ENCODE peak calls at places on chromosomes 2 and 18, in seven cellular contexts. One of them, this sample, is unnamed.

GRCh38 chr2:23478087-23478932 is 93.3 kb downstream of the KLHL29 start:
- DNase-seq in mammary epithelial cell: no peak
- DNase-seq in transverse colon: no peak
- DNase-seq in stimulated activated CD4-positive, alpha-beta T cell treated with anti-CD3 and anti-CD28 coated beads, Interleukin-1b, Interleukin-23, amount 100 ng/mL, for 48 hours: no peak
- DNase-seq in HTR-8/SVneo: no peak
- DNase-seq in Calu3: no peak
- DNase-seq in GM06990: no peak
- DNase-seq in this sample: no peak

GRCh38 chr2:119702918-119703401 is 24.0 kb downstream of the TMEM177 start:
- DNase-seq in mammary epithelial cell: peak
- DNase-seq in transverse colon: peak
- DNase-seq in stimulated activated CD4-positive, alpha-beta T cell treated with anti-CD3 and anti-CD28 coated beads, Interleukin-1b, Interleukin-23, amount 100 ng/mL, for 48 hours: peak
- DNase-seq in HTR-8/SVneo: peak
- DNase-seq in Calu3: peak
- DNase-seq in GM06990: peak
- DNase-seq in this sample: peak

GRCh38 chr18:22552899-22553460 is 135.3 kb upstream of the CTAGE1 start:
- DNase-seq in mammary epithelial cell: no peak
- DNase-seq in transverse colon: no peak
- DNase-seq in stimulated activated CD4-positive, alpha-beta T cell treated with anti-CD3 and anti-CD28 coated beads, Interleukin-1b, Interleukin-23, amount 100 ng/mL, for 48 hours: no peak
- DNase-seq in HTR-8/SVneo: no peak
- DNase-seq in Calu3: no peak
- DNase-seq in GM06990: no peak
- DNase-seq in this sample: no peak

GRCh38 chr2:231490801-231491200 is 26.5 kb upstream of the NCL start:
- DNase-seq in mammary epithelial cell: no peak
- DNase-seq in transverse colon: no peak
- DNase-seq in stimulated activated CD4-positive, alpha-beta T cell treated with anti-CD3 and anti-CD28 coated beads, Interleukin-1b, Interleukin-23, amount 100 ng/mL, for 48 hours: no peak
- DNase-seq in HTR-8/SVneo: no peak
- DNase-seq in Calu3: no peak
- DNase-seq in GM06990: no peak
- DNase-seq in this sample: no peak

GRCh38 chr18:78679861-78680260 is 299.8 kb upstream of the SALL3 start:
- DNase-seq in mammary epithelial cell: no peak
- DNase-seq in transverse colon: no peak
- DNase-seq in stimulated activated CD4-positive, alpha-beta T cell treated with anti-CD3 and anti-CD28 coated beads, Interleukin-1b, Interleukin-23, amount 100 ng/mL, for 48 hours: no peak
- DNase-seq in HTR-8/SVneo: no peak
- DNase-seq in Calu3: no peak
- DNase-seq in GM06990: no peak
- DNase-seq in this sample: no peak

GRCh38 chr2:109558076-109558882 is 55.5 kb downstream of the SEPTIN10 start:
- DNase-seq in mammary epithelial cell: peak
- DNase-seq in transverse colon: peak
- DNase-seq in stimulated activated CD4-positive, alpha-beta T cell treated with anti-CD3 and anti-CD28 coated beads, Interleukin-1b, Interleukin-23, amount 100 ng/mL, for 48 hours: no peak
- DNase-seq in HTR-8/SVneo: peak
- DNase-seq in Calu3: peak
- DNase-seq in GM06990: no peak
- DNase-seq in this sample: no peak

GRCh38 chr2:69083126-69083733 is 70.3 kb downstream of the ANTXR1 start:
- DNase-seq in mammary epithelial cell: peak
- DNase-seq in transverse colon: no peak
- DNase-seq in stimulated activated CD4-positive, alpha-beta T cell treated with anti-CD3 and anti-CD28 coated beads, Interleukin-1b, Interleukin-23, amount 100 ng/mL, for 48 hours: no peak
- DNase-seq in HTR-8/SVneo: peak
- DNase-seq in Calu3: peak
- DNase-seq in GM06990: no peak
- DNase-seq in this sample: no peak

GRCh38 chr2:169659314-169659713 is 34.9 kb downstream of the CFAP210 start:
- DNase-seq in mammary epithelial cell: no peak
- DNase-seq in transverse colon: no peak
- DNase-seq in stimulated activated CD4-positive, alpha-beta T cell treated with anti-CD3 and anti-CD28 coated beads, Interleukin-1b, Interleukin-23, amount 100 ng/mL, for 48 hours: no peak
- DNase-seq in HTR-8/SVneo: no peak
- DNase-seq in Calu3: no peak
- DNase-seq in GM06990: peak
- DNase-seq in this sample: no peak

GRCh38 chr2:70510213-70510820 is 43.3 kb downstream of the TGFA start:
- DNase-seq in mammary epithelial cell: no peak
- DNase-seq in transverse colon: no peak
- DNase-seq in stimulated activated CD4-positive, alpha-beta T cell treated with anti-CD3 and anti-CD28 coated beads, Interleukin-1b, Interleukin-23, amount 100 ng/mL, for 48 hours: no peak
- DNase-seq in HTR-8/SVneo: no peak
- DNase-seq in Calu3: no peak
- DNase-seq in GM06990: no peak
- DNase-seq in this sample: no peak

GRCh38 chr2:214816135-214816534 is 6.7 kb upstream of the BARD1 start:
- DNase-seq in mammary epithelial cell: no peak
- DNase-seq in transverse colon: no peak
- DNase-seq in stimulated activated CD4-positive, alpha-beta T cell treated with anti-CD3 and anti-CD28 coated beads, Interleukin-1b, Interleukin-23, amount 100 ng/mL, for 48 hours: no peak
- DNase-seq in HTR-8/SVneo: no peak
- DNase-seq in Calu3: no peak
- DNase-seq in GM06990: no peak
- DNase-seq in this sample: no peak

GRCh38 chr2:207113403-207113802 is 52.3 kb downstream of the KLF7 start:
- DNase-seq in mammary epithelial cell: no peak
- DNase-seq in transverse colon: no peak
- DNase-seq in stimulated activated CD4-positive, alpha-beta T cell treated with anti-CD3 and anti-CD28 coated beads, Interleukin-1b, Interleukin-23, amount 100 ng/mL, for 48 hours: no peak
- DNase-seq in HTR-8/SVneo: no peak
- DNase-seq in Calu3: no peak
- DNase-seq in GM06990: no peak
- DNase-seq in this sample: no peak

GRCh38 chr2:231709981-231710750 is 1.8 kb downstream of the PTMA start:
- DNase-seq in mammary epithelial cell: peak
- DNase-seq in transverse colon: peak
- DNase-seq in stimulated activated CD4-positive, alpha-beta T cell treated with anti-CD3 and anti-CD28 coated beads, Interleukin-1b, Interleukin-23, amount 100 ng/mL, for 48 hours: peak
- DNase-seq in HTR-8/SVneo: peak
- DNase-seq in Calu3: peak
- DNase-seq in GM06990: peak
- DNase-seq in this sample: peak

GRCh38 chr2:131394147-131394931 is 30.4 kb upstream of the RAB6D start:
- DNase-seq in mammary epithelial cell: no peak
- DNase-seq in transverse colon: peak
- DNase-seq in stimulated activated CD4-positive, alpha-beta T cell treated with anti-CD3 and anti-CD28 coated beads, Interleukin-1b, Interleukin-23, amount 100 ng/mL, for 48 hours: peak
- DNase-seq in HTR-8/SVneo: no peak
- DNase-seq in Calu3: peak
- DNase-seq in GM06990: no peak
- DNase-seq in this sample: peak

GRCh38 chr2:26903676-26904075 is 55.7 kb downstream of the DPYSL5 start:
- DNase-seq in mammary epithelial cell: no peak
- DNase-seq in transverse colon: no peak
- DNase-seq in stimulated activated CD4-positive, alpha-beta T cell treated with anti-CD3 and anti-CD28 coated beads, Interleukin-1b, Interleukin-23, amount 100 ng/mL, for 48 hours: no peak
- DNase-seq in HTR-8/SVneo: no peak
- DNase-seq in Calu3: no peak
- DNase-seq in GM06990: no peak
- DNase-seq in this sample: no peak

GRCh38 chr2:186426153-186427016 is 59.7 kb upstream of the ZC3H15 start:
- DNase-seq in mammary epithelial cell: peak
- DNase-seq in transverse colon: no peak
- DNase-seq in stimulated activated CD4-positive, alpha-beta T cell treated with anti-CD3 and anti-CD28 coated beads, Interleukin-1b, Interleukin-23, amount 100 ng/mL, for 48 hours: no peak
- DNase-seq in HTR-8/SVneo: no peak
- DNase-seq in Calu3: no peak
- DNase-seq in GM06990: peak
- DNase-seq in this sample: no peak

GRCh38 chr2:131366643-131367042 is 2.7 kb upstream of the RAB6D start:
- DNase-seq in mammary epithelial cell: no peak
- DNase-seq in transverse colon: no peak
- DNase-seq in stimulated activated CD4-positive, alpha-beta T cell treated with anti-CD3 and anti-CD28 coated beads, Interleukin-1b, Interleukin-23, amount 100 ng/mL, for 48 hours: no peak
- DNase-seq in HTR-8/SVneo: no peak
- DNase-seq in Calu3: no peak
- DNase-seq in GM06990: no peak
- DNase-seq in this sample: no peak

This sample was measured in activated T-cell treated with anti-CD3 and anti-CD28 coated beads, Interleukin-2, amount 50 U/mL, for 72 hours.